ENCODE peak calls at places on chromosome 1, in nine cellular contexts. U is ovary, H is sigmoid colon, Q is uterus, G is IMR-90, M is A549, Y is adrenal gland, T is GM12891, R is suprapubic skin. J is an unnamed sample.

GRCh38 chr1:157494093-157494492 is 58.2 kb downstream of the FCRL5 start:
- DNase-seq in R (no peak), G (no peak), M (no peak), U (no peak), T (no peak), Q (no peak), Y (no peak), H (no peak), J (no peak)

GRCh38 chr1:94322696-94323095 is 85.3 kb upstream of the ARHGAP29 start:
- DNase-seq in G (no peak), R (no peak), H (no peak), U (no peak), Y (no peak), T (no peak), Q (no peak), M (peak), J (peak)

GRCh38 chr1:31862071-31862470 is 46.2 kb upstream of the SPOCD1 start:
- DNase-seq in H (no peak), G (no peak), Q (no peak), R (no peak), M (no peak), Y (no peak), U (no peak), T (no peak), J (no peak)

GRCh38 chr1:230427981-230428380 is 1.8 kb upstream of the PGBD5 start:
- DNase-seq in G (no peak), T (no peak), R (no peak), U (no peak), M (no peak), Q (no peak), H (no peak), Y (no peak), J (no peak)

GRCh38 chr1:47584249-47584648 is 146.4 kb downstream of the FOXD2 start:
- DNase-seq in H (no peak), T (no peak), M (no peak), G (no peak), R (peak), Q (no peak), U (no peak), Y (peak), J (no peak)

GRCh38 chr1:234727018-234727757 is 117.2 kb upstream of the IRF2BP2 start:
- DNase-seq in R (no peak), M (no peak), T (no peak), U (no peak), Q (no peak), G (peak), Y (no peak), H (peak), J (no peak)

GRCh38 chr1:13965770-13966398 is 265.9 kb downstream of the PRDM2 start:
- DNase-seq in G (peak), T (no peak), Y (peak), H (peak), R (no peak), U (peak), Q (peak), M (peak), J (peak)

GRCh38 chr1:89843279-89844121 is 22.7 kb downstream of the LRRC8D start:
- DNase-seq in T (peak), R (peak), Q (peak), H (peak), G (peak), Y (peak), M (peak), U (peak), J (peak)

GRCh38 chr1:108953452-108953851 is 9.8 kb downstream of the CLCC1 start:
- DNase-seq in H (no peak), T (no peak), Y (no peak), M (no peak), G (no peak), Q (no peak), U (no peak), R (no peak), J (no peak)

DNA sequence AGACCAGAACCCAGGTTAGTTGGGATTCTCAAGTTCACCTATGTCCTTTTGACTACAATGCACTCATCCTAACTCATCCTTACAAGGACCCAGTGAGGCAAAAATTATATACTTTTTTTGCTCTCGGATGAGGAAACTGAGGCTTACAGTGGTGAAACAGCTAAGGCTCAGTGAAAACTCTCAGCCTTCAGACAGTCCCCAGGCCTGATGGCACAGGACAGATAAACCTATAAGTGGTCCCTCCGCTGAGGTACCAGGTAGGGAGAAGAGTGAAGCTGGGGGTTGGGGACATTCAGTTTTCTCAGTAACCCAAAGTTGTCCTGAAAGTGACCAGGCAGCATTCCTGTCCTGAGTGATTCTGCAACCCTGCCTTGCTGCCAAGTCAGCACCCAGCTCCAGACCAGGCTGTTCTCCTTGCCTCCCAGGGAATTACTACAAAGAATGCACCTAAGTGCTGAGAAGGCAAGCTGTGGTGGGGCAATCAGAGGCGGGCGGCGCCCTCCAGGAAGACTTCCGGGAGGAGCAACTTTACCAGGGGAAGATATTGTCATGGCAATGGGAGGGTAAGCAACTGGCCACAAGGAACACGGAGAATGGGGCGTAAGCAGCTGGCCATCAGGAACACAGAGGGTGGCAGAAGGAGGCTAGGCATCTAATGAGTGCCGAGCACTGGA is 4.6 kb downstream of the TENT5B start:
- DNase-seq in T (no peak), M (peak), Y (no peak), Q (no peak), R (no peak), U (no peak), G (no peak), H (no peak), J (no peak)
- TF ChIP-seq POLR2A in T (no peak), M (no peak), Y (no peak), Q (no peak), R (no peak), U (no peak), G (no peak), H (no peak), J (no peak)

GRCh38 chr1:204507317-204508105 is 8.7 kb upstream of the MDM4 start:
- DNase-seq in Y (no peak), T (no peak), H (no peak), Q (no peak), R (no peak), U (peak), M (peak), G (peak), J (no peak)
- TF ChIP-seq POLR2A in Y (peak), T (no peak), H (no peak), Q (no peak), R (no peak), U (no peak), M (no peak), G (no peak), J (no peak)

GRCh38 chr1:1024421-1025415 is 4.8 kb downstream of the AGRN start:
- DNase-seq in Y (no peak), R (no peak), U (no peak), M (peak), T (no peak), H (no peak), Q (no peak), G (no peak), J (peak)
- TF ChIP-seq POLR2A in Y (no peak), R (no peak), U (no peak), M (no peak), T (no peak), H (no peak), Q (no peak), G (no peak), J (no peak)

DNA sequence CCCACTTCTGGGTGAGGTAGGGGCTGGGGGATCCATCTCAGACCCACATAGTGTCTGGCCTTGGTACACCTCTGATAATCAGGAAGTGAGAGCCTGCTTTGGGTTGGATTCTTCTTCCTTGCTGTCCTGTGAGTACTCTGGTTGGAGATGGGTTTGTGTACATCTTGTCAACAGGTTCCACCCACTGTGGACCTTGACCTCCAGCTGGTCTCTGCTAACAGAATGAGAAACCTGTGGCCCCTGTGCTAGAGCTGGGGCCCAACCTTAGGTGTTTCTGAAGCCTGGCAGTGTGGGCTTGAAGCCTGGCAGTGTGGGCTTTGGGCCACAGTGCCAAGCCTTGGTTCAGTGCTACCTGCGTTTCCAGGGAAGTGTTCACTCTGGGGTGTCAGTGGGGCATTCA is 2.6 kb downstream of the ZBTB48 start:
- DNase-seq in M (peak), R (no peak), H (no peak), U (no peak), Y (no peak), G (no peak), T (no peak), Q (no peak), J (no peak)
- TF ChIP-seq POLR2A in M (no peak), R (no peak), H (no peak), U (no peak), Y (no peak), G (no peak), T (peak), Q (no peak), J (no peak)

GRCh38 chr1:167915528-167916102 is 1.7 kb upstream of the ADCY10 start:
- DNase-seq in U (no peak), M (no peak), G (no peak), T (no peak), H (no peak), Q (no peak), R (no peak), Y (no peak), J (no peak)
- TF ChIP-seq POLR2A in U (no peak), M (no peak), G (no peak), T (no peak), H (no peak), Q (no peak), R (no peak), Y (no peak), J (no peak)

GRCh38 chr1:226708342-226708780 is 30.7 kb downstream of the ITPKB start:
- DNase-seq in T (no peak), M (no peak), G (peak), H (peak), Q (peak), Y (no peak), R (no peak), U (no peak), J (peak)
- TF ChIP-seq POLR2A in T (no peak), M (no peak), G (no peak), H (no peak), Q (no peak), Y (no peak), R (no peak), U (no peak), J (no peak)

DNA sequence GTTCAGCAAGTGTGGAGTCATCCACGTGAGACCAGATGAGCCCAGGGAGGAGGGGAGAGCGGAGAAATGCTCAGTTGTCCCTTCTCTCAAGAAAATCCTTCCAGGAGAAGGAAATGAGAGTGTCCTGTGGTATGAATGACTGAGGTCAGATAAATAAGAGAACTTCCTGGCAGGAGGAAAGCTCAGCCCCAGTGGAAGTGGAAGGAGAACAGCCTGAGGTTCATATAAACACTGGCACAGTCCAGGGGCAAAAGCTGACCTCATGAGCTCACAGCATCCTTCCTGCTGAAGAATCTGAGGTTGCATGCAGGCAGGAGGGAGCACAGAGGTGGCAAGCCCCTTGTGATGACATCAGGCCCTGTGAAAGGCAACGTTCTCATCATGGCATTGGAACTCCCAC is 97.7 kb downstream of the NAV1 start:
- DNase-seq in G (peak), Y (no peak), U (no peak), H (no peak), T (no peak), R (no peak), Q (no peak), M (no peak), J (peak)
- TF ChIP-seq POLR2A in G (no peak), Y (no peak), U (no peak), H (no peak), T (no peak), R (no peak), Q (no peak), M (no peak), J (no peak)

J was measured in H54.